ENCODE peak calls at places on chromosome 5, in seven cellular contexts. One of them, this sample, is unnamed.

GRCh38 chr5:65043843-65044359 is 275.2 kb downstream of the CWC27 start:
- DNase-seq in left lung: no peak
- DNase-seq in mesendoderm: no peak
- DNase-seq in MM.1S: no peak
- DNase-seq in fibroblast of lung: no peak
- DNase-seq in ELF-1: no peak
- DNase-seq in kidney epithelial cell: no peak
- DNase-seq in this sample: no peak

GRCh38 chr5:54969242-54969641 is 16.2 kb downstream of the ESM1 start:
- DNase-seq in ELF-1: no peak
- DNase-seq in left lung: no peak
- DNase-seq in kidney epithelial cell: no peak
- DNase-seq in mesendoderm: no peak
- DNase-seq in fibroblast of lung: no peak
- DNase-seq in MM.1S: no peak
- DNase-seq in this sample: no peak

GRCh38 chr5:90473321-90474234 is 993 bp downstream of the MBLAC2 start:
- DNase-seq in kidney epithelial cell: no peak
- DNase-seq in ELF-1: peak; percentile 49
- DNase-seq in mesendoderm: peak; percentile 64
- DNase-seq in MM.1S: peak; percentile 20
- DNase-seq in left lung: peak; percentile 89
- DNase-seq in fibroblast of lung: peak; percentile 20
- DNase-seq in this sample: no peak

GRCh38 chr5:140214831-140215230 is 39.8 kb downstream of the CYSTM1 start:
- DNase-seq in kidney epithelial cell: peak; percentile 69
- DNase-seq in ELF-1: no peak
- DNase-seq in fibroblast of lung: peak; percentile 88
- DNase-seq in mesendoderm: no peak
- DNase-seq in MM.1S: peak; percentile 85
- DNase-seq in left lung: no peak
- DNase-seq in this sample: no peak

GRCh38 chr5:140112685-140113179 is 1.2 kb upstream of the PURA start:
- DNase-seq in ELF-1: peak; percentile 35
- DNase-seq in MM.1S: no peak
- DNase-seq in mesendoderm: peak; percentile 63
- DNase-seq in kidney epithelial cell: no peak
- DNase-seq in fibroblast of lung: no peak
- DNase-seq in left lung: no peak
- DNase-seq in this sample: no peak

GRCh38 chr5:168334161-168335094 is 43.0 kb downstream of the WWC1 start:
- DNase-seq in fibroblast of lung: peak; percentile 27
- DNase-seq in ELF-1: peak; percentile 93
- DNase-seq in mesendoderm: peak; percentile 98
- DNase-seq in kidney epithelial cell: peak; percentile 76
- DNase-seq in left lung: no peak
- DNase-seq in MM.1S: no peak
- DNase-seq in this sample: peak; percentile 92

GRCh38 chr5:138438724-138439536 is at the start of gene REEP2:
- DNase-seq in mesendoderm: peak; percentile 79
- DNase-seq in kidney epithelial cell: no peak
- DNase-seq in ELF-1: peak; percentile 85
- DNase-seq in fibroblast of lung: peak; percentile 30
- DNase-seq in left lung: peak; percentile 86
- DNase-seq in MM.1S: peak; percentile 65
- DNase-seq in this sample: no peak

GRCh38 chr5:126384985-126385384 is 38.2 kb upstream of the GRAMD2B start:
- DNase-seq in kidney epithelial cell: no peak
- DNase-seq in mesendoderm: no peak
- DNase-seq in left lung: no peak
- DNase-seq in MM.1S: no peak
- DNase-seq in fibroblast of lung: peak; percentile 77
- DNase-seq in ELF-1: no peak
- DNase-seq in this sample: peak; percentile 67

GRCh38 chr5:177496111-177497010 is 1.0 kb downstream of the PDLIM7 start:
- DNase-seq in mesendoderm: peak; percentile 97
- DNase-seq in fibroblast of lung: peak; percentile 96
- DNase-seq in MM.1S: no peak
- DNase-seq in ELF-1: peak; percentile 94
- DNase-seq in kidney epithelial cell: peak; percentile 65
- DNase-seq in left lung: peak; percentile 89
- DNase-seq in this sample: peak; percentile 68

GRCh38 chr5:179795863-179796833 is 2.4 kb downstream of the LTC4S start:
- DNase-seq in fibroblast of lung: peak; percentile 78
- DNase-seq in left lung: peak; percentile 99
- DNase-seq in mesendoderm: peak; percentile 85
- DNase-seq in kidney epithelial cell: no peak
- DNase-seq in ELF-1: peak; percentile 80
- DNase-seq in MM.1S: peak; percentile 86
- DNase-seq in this sample: no peak

GRCh38 chr5:1515921-1516571 is 7.7 kb downstream of the LPCAT1 start:
- DNase-seq in mesendoderm: peak; percentile 98
- DNase-seq in left lung: peak; percentile 78
- DNase-seq in MM.1S: no peak
- DNase-seq in fibroblast of lung: no peak
- DNase-seq in ELF-1: peak; percentile 79
- DNase-seq in kidney epithelial cell: peak; percentile 86
- DNase-seq in this sample: no peak

GRCh38 chr5:76537073-76537543 is 86.1 kb downstream of the F2RL2 start:
- DNase-seq in left lung: no peak
- DNase-seq in ELF-1: no peak
- DNase-seq in fibroblast of lung: no peak
- DNase-seq in MM.1S: no peak
- DNase-seq in mesendoderm: no peak
- DNase-seq in kidney epithelial cell: no peak
- DNase-seq in this sample: no peak

GRCh38 chr5:126814721-126815404 is 37.9 kb downstream of the LMNB1 start:
- DNase-seq in MM.1S: no peak
- DNase-seq in kidney epithelial cell: no peak
- DNase-seq in mesendoderm: no peak
- DNase-seq in left lung: no peak
- DNase-seq in ELF-1: no peak
- DNase-seq in fibroblast of lung: peak; percentile 65
- DNase-seq in this sample: no peak

GRCh38 chr5:178350361-178351220 is 118.0 kb upstream of the PHYKPL start:
- DNase-seq in kidney epithelial cell: no peak
- DNase-seq in ELF-1: no peak
- DNase-seq in fibroblast of lung: no peak
- DNase-seq in MM.1S: no peak
- DNase-seq in mesendoderm: no peak
- DNase-seq in left lung: no peak
- DNase-seq in this sample: no peak

GRCh38 chr5:64569880-64570279 is 64.1 kb downstream of the RGS7BP start:
- DNase-seq in ELF-1: no peak
- DNase-seq in kidney epithelial cell: no peak
- DNase-seq in MM.1S: no peak
- DNase-seq in mesendoderm: no peak
- DNase-seq in left lung: no peak
- DNase-seq in fibroblast of lung: no peak
- DNase-seq in this sample: no peak

GRCh38 chr5:5288236-5288635 is 134.2 kb upstream of the ICE1 start:
- DNase-seq in ELF-1: no peak
- DNase-seq in MM.1S: no peak
- DNase-seq in left lung: no peak
- DNase-seq in mesendoderm: peak; percentile 20
- DNase-seq in fibroblast of lung: no peak
- DNase-seq in kidney epithelial cell: no peak
- DNase-seq in this sample: no peak

GRCh38 chr5:5716665-5717064 is 294.2 kb downstream of the ICE1 start:
- DNase-seq in ELF-1: no peak
- DNase-seq in mesendoderm: peak; percentile 6
- DNase-seq in kidney epithelial cell: no peak
- DNase-seq in left lung: no peak
- DNase-seq in MM.1S: no peak
- DNase-seq in fibroblast of lung: no peak
- DNase-seq in this sample: no peak

GRCh38 chr5:42813533-42813932 is 1.8 kb upstream of the SELENOP start:
- DNase-seq in mesendoderm: peak; percentile 97
- DNase-seq in fibroblast of lung: no peak
- DNase-seq in left lung: no peak
- DNase-seq in MM.1S: no peak
- DNase-seq in kidney epithelial cell: no peak
- DNase-seq in ELF-1: peak; percentile 94
- DNase-seq in this sample: peak; percentile 18

GRCh38 chr5:34789021-34789531 is 49.9 kb upstream of the TTC23L start:
- DNase-seq in ELF-1: no peak
- DNase-seq in MM.1S: no peak
- DNase-seq in mesendoderm: peak; percentile 69
- DNase-seq in fibroblast of lung: peak; percentile 31
- DNase-seq in kidney epithelial cell: no peak
- DNase-seq in left lung: no peak
- DNase-seq in this sample: no peak

GRCh38 chr5:61280205-61280604 is 51.9 kb upstream of the ZSWIM6 start:
- DNase-seq in MM.1S: no peak
- DNase-seq in fibroblast of lung: peak; percentile 85
- DNase-seq in kidney epithelial cell: no peak
- DNase-seq in mesendoderm: no peak
- DNase-seq in left lung: no peak
- DNase-seq in ELF-1: no peak
- DNase-seq in this sample: no peak

GRCh38 chr5:53109041-53109435 is 519 bp downstream of the MOCS2 start:
- DNase-seq in mesendoderm: peak; percentile 5
- DNase-seq in kidney epithelial cell: no peak
- DNase-seq in ELF-1: no peak
- DNase-seq in left lung: no peak
- DNase-seq in fibroblast of lung: peak; percentile 17
- DNase-seq in MM.1S: peak; percentile 8
- DNase-seq in this sample: peak; percentile 48

GRCh38 chr5:103216697-103217096 is 41.9 kb upstream of the MACIR start:
- DNase-seq in fibroblast of lung: no peak
- DNase-seq in ELF-1: no peak
- DNase-seq in MM.1S: no peak
- DNase-seq in mesendoderm: no peak
- DNase-seq in left lung: no peak
- DNase-seq in kidney epithelial cell: no peak
- DNase-seq in this sample: no peak

GRCh38 chr5:135342227-135342859 is 56.7 kb downstream of the MACROH2A1 start:
- DNase-seq in kidney epithelial cell: no peak
- DNase-seq in fibroblast of lung: no peak
- DNase-seq in mesendoderm: no peak
- DNase-seq in ELF-1: no peak
- DNase-seq in left lung: no peak
- DNase-seq in MM.1S: no peak
- DNase-seq in this sample: no peak

GRCh38 chr5:35762368-35762767 is 94.3 kb upstream of the IL7R start:
- DNase-seq in ELF-1: no peak
- DNase-seq in mesendoderm: no peak
- DNase-seq in kidney epithelial cell: no peak
- DNase-seq in left lung: no peak
- DNase-seq in fibroblast of lung: no peak
- DNase-seq in MM.1S: no peak
- DNase-seq in this sample: no peak

GRCh38 chr5:165325201-165325600 is 1819.8 kb downstream of the MAT2B start:
- DNase-seq in MM.1S: no peak
- DNase-seq in fibroblast of lung: peak; percentile 79
- DNase-seq in ELF-1: no peak
- DNase-seq in left lung: no peak
- DNase-seq in kidney epithelial cell: peak; percentile 38
- DNase-seq in mesendoderm: no peak
- DNase-seq in this sample: no peak

GRCh38 chr5:5644249-5644648 is 221.8 kb downstream of the ICE1 start:
- DNase-seq in fibroblast of lung: no peak
- DNase-seq in mesendoderm: no peak
- DNase-seq in MM.1S: no peak
- DNase-seq in left lung: no peak
- DNase-seq in ELF-1: no peak
- DNase-seq in kidney epithelial cell: no peak
- DNase-seq in this sample: no peak

GRCh38 chr5:54520438-54520846 is 2.9 kb downstream of the SNX18 start:
- DNase-seq in fibroblast of lung: peak; percentile 47
- DNase-seq in kidney epithelial cell: no peak
- DNase-seq in mesendoderm: peak; percentile 69
- DNase-seq in ELF-1: peak; percentile 60
- DNase-seq in left lung: no peak
- DNase-seq in MM.1S: no peak
- DNase-seq in this sample: no peak

GRCh38 chr5:17990168-17990567 is 355.9 kb downstream of the TAF11L14 start:
- DNase-seq in fibroblast of lung: no peak
- DNase-seq in mesendoderm: no peak
- DNase-seq in left lung: no peak
- DNase-seq in ELF-1: no peak
- DNase-seq in MM.1S: no peak
- DNase-seq in kidney epithelial cell: no peak
- DNase-seq in this sample: no peak

GRCh38 chr5:80246995-80247729 is 8.7 kb downstream of the SERINC5 start:
- DNase-seq in kidney epithelial cell: peak; percentile 97
- DNase-seq in fibroblast of lung: peak; percentile 85
- DNase-seq in left lung: no peak
- DNase-seq in mesendoderm: peak; percentile 93
- DNase-seq in ELF-1: peak; percentile 85
- DNase-seq in MM.1S: peak; percentile 62
- DNase-seq in this sample: peak; percentile 84

GRCh38 chr5:157516626-157517325 is 56.8 kb downstream of the NIPAL4 start:
- DNase-seq in fibroblast of lung: peak; percentile 97
- DNase-seq in ELF-1: no peak
- DNase-seq in kidney epithelial cell: peak; percentile 79
- DNase-seq in MM.1S: no peak
- DNase-seq in mesendoderm: no peak
- DNase-seq in left lung: no peak
- DNase-seq in this sample: peak; percentile 68

GRCh38 chr5:131595088-131596033 is 39.7 kb downstream of the RAPGEF6 start:
- DNase-seq in mesendoderm: no peak
- DNase-seq in kidney epithelial cell: no peak
- DNase-seq in left lung: no peak
- DNase-seq in MM.1S: peak; percentile 8
- DNase-seq in fibroblast of lung: no peak
- DNase-seq in ELF-1: no peak
- DNase-seq in this sample: no peak

GRCh38 chr5:74945561-74946165 is 79.5 kb upstream of the FAM169A start:
- DNase-seq in kidney epithelial cell: no peak
- DNase-seq in MM.1S: no peak
- DNase-seq in mesendoderm: no peak
- DNase-seq in ELF-1: no peak
- DNase-seq in fibroblast of lung: no peak
- DNase-seq in left lung: no peak
- DNase-seq in this sample: no peak

GRCh38 chr5:19866088-19866446 is 121.9 kb downstream of the CDH18 start:
- DNase-seq in mesendoderm: no peak
- DNase-seq in fibroblast of lung: no peak
- DNase-seq in ELF-1: no peak
- DNase-seq in kidney epithelial cell: no peak
- DNase-seq in left lung: no peak
- DNase-seq in MM.1S: no peak
- DNase-seq in this sample: no peak

GRCh38 chr5:140802781-140803271 is 2.0 kb downstream of the PCDHA3 start:
- DNase-seq in kidney epithelial cell: no peak
- DNase-seq in left lung: peak; percentile 65
- DNase-seq in mesendoderm: no peak
- DNase-seq in ELF-1: no peak
- DNase-seq in MM.1S: no peak
- DNase-seq in fibroblast of lung: no peak
- DNase-seq in this sample: no peak

GRCh38 chr5:179265529-179266290 is 79.6 kb downstream of the ADAMTS2 start:
- DNase-seq in left lung: peak; percentile 86
- DNase-seq in fibroblast of lung: peak; percentile 99
- DNase-seq in ELF-1: peak; percentile 84
- DNase-seq in MM.1S: no peak
- DNase-seq in mesendoderm: peak; percentile 56
- DNase-seq in kidney epithelial cell: peak; percentile 72
- DNase-seq in this sample: peak; percentile 91

GRCh38 chr5:54717870-54718269 is 200.3 kb downstream of the SNX18 start:
- DNase-seq in left lung: no peak
- DNase-seq in mesendoderm: no peak
- DNase-seq in kidney epithelial cell: no peak
- DNase-seq in ELF-1: no peak
- DNase-seq in fibroblast of lung: no peak
- DNase-seq in MM.1S: no peak
- DNase-seq in this sample: no peak

This sample was measured in retinal pigment epithelial cell.